ENCODE peak calls at places on chromosome 19, in five cellular contexts. One of them, this sample, is unnamed.

GRCh38 chr19:17616961-17617806 is 61.7 kb downstream of the COLGALT1 start:
- DNase-seq in Caco-2: peak; percentile 79
- DNase-seq in fibroblast of mammary gland: peak; percentile 23
- DNase-seq in pancreas: no peak
- DNase-seq in CD8-positive, alpha-beta T cell: no peak
- DNase-seq in this sample: no peak

GRCh38 chr19:29409121-29409862 is 116.5 kb upstream of the VSTM2B start:
- DNase-seq in Caco-2: no peak
- DNase-seq in fibroblast of mammary gland: no peak
- DNase-seq in pancreas: no peak
- DNase-seq in CD8-positive, alpha-beta T cell: no peak
- DNase-seq in this sample: no peak

GRCh38 chr19:2362970-2363300 is 2.9 kb downstream of the TMPRSS9 start:
- DNase-seq in Caco-2: no peak
- DNase-seq in fibroblast of mammary gland: no peak
- DNase-seq in pancreas: no peak
- DNase-seq in CD8-positive, alpha-beta T cell: no peak
- DNase-seq in this sample: no peak

GRCh38 chr19:2517881-2518601 is 42.1 kb downstream of the GADD45B start:
- DNase-seq in Caco-2: no peak
- DNase-seq in fibroblast of mammary gland: no peak
- DNase-seq in pancreas: peak; percentile 33
- DNase-seq in CD8-positive, alpha-beta T cell: no peak
- DNase-seq in this sample: peak; percentile 79

GRCh38 chr19:40716655-40717324 is at the start of the genes COQ8B and ITPKC:
- DNase-seq in Caco-2: peak; percentile 100
- DNase-seq in fibroblast of mammary gland: peak; percentile 95
- DNase-seq in pancreas: peak; percentile 100
- DNase-seq in CD8-positive, alpha-beta T cell: peak; percentile 98
- DNase-seq in this sample: peak; percentile 99

GRCh38 chr19:32199501-32200040 is 145.8 kb upstream of the ZNF507 start:
- DNase-seq in Caco-2: no peak
- DNase-seq in fibroblast of mammary gland: no peak
- DNase-seq in pancreas: no peak
- DNase-seq in CD8-positive, alpha-beta T cell: no peak
- DNase-seq in this sample: no peak

GRCh38 chr19:1268392-1269064 is 604 bp upstream of the CIRBP start:
- DNase-seq in Caco-2: no peak
- DNase-seq in fibroblast of mammary gland: no peak
- DNase-seq in pancreas: peak; percentile 72
- DNase-seq in CD8-positive, alpha-beta T cell: no peak
- DNase-seq in this sample: no peak

GRCh38 chr19:49194408-49194807 is 36.8 kb downstream of the TRPM4 start:
- DNase-seq in Caco-2: no peak
- DNase-seq in fibroblast of mammary gland: no peak
- DNase-seq in pancreas: no peak
- DNase-seq in CD8-positive, alpha-beta T cell: no peak
- DNase-seq in this sample: no peak

GRCh38 chr19:14540741-14541525 is 11.5 kb downstream of the TECR start:
- DNase-seq in Caco-2: no peak
- DNase-seq in fibroblast of mammary gland: no peak
- DNase-seq in pancreas: no peak
- DNase-seq in CD8-positive, alpha-beta T cell: no peak
- DNase-seq in this sample: no peak

GRCh38 chr19:43444531-43445340 is 20.7 kb downstream of the LYPD3 start:
- DNase-seq in Caco-2: no peak
- DNase-seq in fibroblast of mammary gland: no peak
- DNase-seq in pancreas: no peak
- DNase-seq in CD8-positive, alpha-beta T cell: no peak
- DNase-seq in this sample: no peak

GRCh38 chr19:47156861-47157454 is 26.3 kb downstream of the SAE1 start:
- DNase-seq in Caco-2: no peak
- DNase-seq in fibroblast of mammary gland: no peak
- DNase-seq in pancreas: no peak
- DNase-seq in CD8-positive, alpha-beta T cell: no peak
- DNase-seq in this sample: peak; percentile 69

GRCh38 chr19:41353466-41354342 is at the start of gene TGFB1:
- DNase-seq in Caco-2: peak; percentile 77
- DNase-seq in fibroblast of mammary gland: peak; percentile 81
- DNase-seq in pancreas: peak; percentile 83
- DNase-seq in CD8-positive, alpha-beta T cell: peak; percentile 91
- DNase-seq in this sample: peak; percentile 89

DNA sequence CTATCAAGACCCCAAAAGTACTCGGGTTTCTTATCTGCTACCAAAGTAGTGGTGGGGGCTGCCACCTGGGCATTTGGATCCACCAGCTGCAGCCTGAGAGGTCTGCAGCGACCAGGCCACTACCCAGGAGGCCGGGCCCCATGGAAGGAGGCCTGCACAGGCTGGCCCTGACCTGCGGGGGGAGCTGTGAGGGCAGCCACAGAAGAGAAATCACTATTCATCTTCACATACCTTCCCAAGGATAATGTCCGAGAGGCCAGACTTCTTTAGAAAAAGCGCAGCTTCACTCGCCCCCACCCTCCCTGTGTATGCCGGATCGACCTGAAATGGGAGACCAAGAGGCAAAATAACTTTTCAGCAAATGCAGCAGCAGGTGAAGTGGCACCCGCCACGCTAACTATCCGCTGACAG is 30.1 kb downstream of the EPS15L1 start:
- DNase-seq in Caco-2: no peak
- DNase-seq in fibroblast of mammary gland: no peak
- DNase-seq in pancreas: no peak
- DNase-seq in CD8-positive, alpha-beta T cell: no peak
- DNase-seq in this sample: no peak
- TF ChIP-seq CTCF in Caco-2: peak; percentile 71
- TF ChIP-seq CTCF in fibroblast of mammary gland: peak; percentile 41
- TF ChIP-seq CTCF in pancreas: no peak
- TF ChIP-seq CTCF in CD8-positive, alpha-beta T cell: peak; percentile 31
- TF ChIP-seq CTCF in this sample: peak; percentile 68

GRCh38 chr19:7868326-7868670 is 5.9 kb downstream of the PRR36 start:
- DNase-seq in Caco-2: no peak
- DNase-seq in fibroblast of mammary gland: peak; percentile 15
- DNase-seq in pancreas: no peak
- DNase-seq in CD8-positive, alpha-beta T cell: no peak
- DNase-seq in this sample: no peak
- H3K4me3 ChIP-seq in Caco-2: peak overlapping the region; percentile 77
- H3K4me3 ChIP-seq in fibroblast of mammary gland: no peak overlapping the region
- H3K4me3 ChIP-seq in pancreas: peak overlapping the region; percentile 39
- H3K4me3 ChIP-seq in CD8-positive, alpha-beta T cell: peak overlapping the region; percentile 61
- H3K4me3 ChIP-seq in this sample: no peak overlapping the region

DNA sequence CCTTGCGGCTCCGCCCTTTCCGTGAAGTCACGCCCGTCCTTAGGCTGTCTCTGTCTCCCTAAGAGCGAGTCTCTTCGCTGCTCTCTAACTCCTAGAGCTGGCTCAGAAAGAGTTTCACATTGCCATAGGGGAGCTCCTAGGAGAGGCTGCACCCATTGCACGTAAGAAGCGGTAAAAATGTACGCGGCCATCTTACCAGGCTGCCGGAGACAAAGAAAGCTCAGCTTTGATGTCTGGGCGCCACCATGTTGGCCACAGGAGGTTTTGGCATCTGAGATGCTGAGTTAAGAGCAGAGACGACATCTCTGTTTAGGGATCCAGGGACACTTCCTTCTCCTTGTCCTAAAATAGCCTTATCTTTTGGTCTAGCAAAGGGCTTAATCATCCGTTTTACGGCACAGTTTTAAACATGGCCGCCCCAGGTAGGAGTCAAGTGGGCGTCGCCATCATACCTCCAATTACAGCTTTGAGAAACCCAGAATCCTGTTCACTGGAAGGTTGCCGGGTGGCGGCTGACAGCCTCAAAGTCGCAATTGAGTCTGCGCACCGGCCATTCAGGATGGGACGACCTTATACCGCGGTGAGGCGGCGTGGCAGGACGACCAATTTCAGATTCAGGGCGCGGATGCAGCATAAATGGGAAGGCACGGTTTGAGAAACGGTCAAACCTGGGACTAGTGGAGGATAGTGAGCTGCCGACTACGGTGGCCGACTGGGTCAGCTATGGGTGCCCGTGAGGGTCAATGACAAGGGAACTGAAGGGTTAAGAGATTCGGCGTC is at the start of gene ZNF793:
- DNase-seq in Caco-2: no peak
- DNase-seq in fibroblast of mammary gland: peak; percentile 77
- DNase-seq in pancreas: peak; percentile 77
- DNase-seq in CD8-positive, alpha-beta T cell: peak; percentile 53
- DNase-seq in this sample: peak; percentile 90
- TF ChIP-seq CTCF in Caco-2: no peak
- TF ChIP-seq CTCF in fibroblast of mammary gland: no peak
- TF ChIP-seq CTCF in pancreas: no peak
- TF ChIP-seq CTCF in CD8-positive, alpha-beta T cell: no peak
- TF ChIP-seq CTCF in this sample: no peak

GRCh38 chr19:38663957-38664502 is 16.6 kb downstream of the ACTN4 start:
- DNase-seq in Caco-2: no peak
- DNase-seq in fibroblast of mammary gland: no peak
- DNase-seq in pancreas: peak; percentile 39
- DNase-seq in CD8-positive, alpha-beta T cell: no peak
- DNase-seq in this sample: no peak
- H3K4me3 ChIP-seq in Caco-2: no peak overlapping the region
- H3K4me3 ChIP-seq in fibroblast of mammary gland: no peak overlapping the region
- H3K4me3 ChIP-seq in pancreas: no peak overlapping the region
- H3K4me3 ChIP-seq in CD8-positive, alpha-beta T cell: no peak overlapping the region
- H3K4me3 ChIP-seq in this sample: no peak overlapping the region

DNA sequence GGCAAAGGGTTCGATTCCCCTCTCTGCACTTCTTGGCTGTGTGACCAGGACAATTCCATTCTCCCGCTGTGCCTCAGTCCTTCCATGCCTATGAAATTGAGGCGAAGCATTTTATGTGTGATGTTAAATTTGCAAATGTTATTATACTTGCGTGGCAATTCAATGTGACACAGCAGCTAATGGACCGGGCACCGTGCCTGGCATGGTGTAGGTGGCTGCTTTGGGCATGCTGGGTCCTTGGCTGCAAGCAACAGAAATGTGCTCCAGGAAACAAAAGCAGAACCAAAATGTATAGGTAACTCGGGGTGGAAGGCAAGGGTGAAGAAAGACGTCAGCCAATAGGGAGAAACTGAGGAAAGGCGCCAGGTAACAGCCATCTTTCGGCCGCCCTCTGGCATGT is 37.1 kb downstream of the TINCR start:
- DNase-seq in Caco-2: no peak
- DNase-seq in fibroblast of mammary gland: no peak
- DNase-seq in pancreas: no peak
- DNase-seq in CD8-positive, alpha-beta T cell: no peak
- DNase-seq in this sample: no peak
- TF ChIP-seq CTCF in Caco-2: no peak
- TF ChIP-seq CTCF in fibroblast of mammary gland: no peak
- TF ChIP-seq CTCF in pancreas: no peak
- TF ChIP-seq CTCF in CD8-positive, alpha-beta T cell: no peak
- TF ChIP-seq CTCF in this sample: no peak

DNA sequence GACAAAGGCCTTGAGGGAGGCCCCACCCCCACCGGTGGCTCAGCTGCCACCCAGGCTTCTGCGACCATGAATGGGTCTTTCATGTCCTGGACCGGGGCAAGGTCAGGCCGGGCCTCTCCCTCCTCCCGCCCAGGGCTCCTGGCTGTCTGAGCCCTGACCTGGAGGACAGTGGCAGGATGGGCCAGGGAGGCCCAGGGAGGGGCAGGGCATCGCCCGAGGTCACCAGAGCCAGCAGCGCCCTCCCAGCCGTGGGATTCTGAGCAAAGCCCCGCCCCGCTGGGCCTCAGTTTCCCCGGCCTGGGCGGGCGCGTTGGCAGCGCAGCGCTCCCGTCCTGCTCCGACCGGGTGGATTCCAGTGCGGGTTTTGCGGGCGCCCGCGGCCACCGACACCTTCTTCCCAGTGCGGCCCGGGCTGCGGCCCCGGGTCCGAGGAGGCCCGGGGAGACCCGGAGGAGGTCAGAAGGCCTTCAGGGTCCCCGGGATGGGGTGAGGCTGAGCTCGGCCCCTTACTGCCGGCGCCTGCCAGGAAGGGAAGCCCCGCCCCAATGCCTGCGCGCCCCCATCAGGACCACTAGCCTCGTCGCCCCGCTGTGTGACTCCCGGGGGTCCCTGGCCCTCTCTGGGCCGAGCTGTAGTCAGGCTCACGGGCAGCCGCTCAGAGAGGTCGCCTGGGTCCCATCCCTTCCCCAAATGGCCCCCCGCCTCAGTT is 24.6 kb upstream of the SEMA6B start:
- DNase-seq in Caco-2: no peak
- DNase-seq in fibroblast of mammary gland: no peak
- DNase-seq in pancreas: no peak
- DNase-seq in CD8-positive, alpha-beta T cell: no peak
- DNase-seq in this sample: peak; percentile 32
- H3K4me3 ChIP-seq in Caco-2: peak overlapping the region; percentile 52
- H3K4me3 ChIP-seq in fibroblast of mammary gland: peak overlapping the region; percentile 3
- H3K4me3 ChIP-seq in pancreas: peak overlapping the region; percentile 33
- H3K4me3 ChIP-seq in CD8-positive, alpha-beta T cell: peak overlapping the region; percentile 23
- H3K4me3 ChIP-seq in this sample: peak overlapping the region; percentile 37

This sample was measured in astrocyte of the spinal cord.